ENCODE peak calls at places on chromosomes 4 and X, in six cellular contexts. J is K562, O is HCT116, W is SK-N-SH, L is GM12878, B is GM23338. A is an unnamed sample.
A peak's percentile ranks its signal among the peaks of the same experiment; 100 is the strongest.

GRCh38 chrX:110301194-110301593 is 16.7 kb downstream of the AMMECR1 start:
- DNase-seq in W (no peak), L (no peak), J (no peak), O (no peak), B (no peak), A (no peak)

GRCh38 chr4:166153539-166153938 is 280.5 kb downstream of the TLL1 start:
- DNase-seq in B (no peak), L (no peak), W (no peak), O (no peak), J (no peak), A (no peak)

GRCh38 chr4:176927664-176928063 is 134.9 kb upstream of the VEGFC start:
- DNase-seq in O (no peak), B (no peak), J (no peak), L (no peak), W (no peak), A (no peak)

GRCh38 chr4:158856852-158857251 is 88.0 kb downstream of the FNIP2 start:
- DNase-seq in O (peak; percentile 26), B (peak; percentile 48), W (peak; percentile 44), L (no peak), J (no peak), A (no peak)

GRCh38 chr4:181643466-181643865 is 599.7 kb upstream of the TENM3 start:
- DNase-seq in B (no peak), W (no peak), O (no peak), J (no peak), L (no peak), A (no peak)

GRCh38 chr4:145507636-145508035 is 26.0 kb downstream of the SMAD1 start:
- DNase-seq in W (no peak), J (no peak), B (no peak), L (no peak), O (no peak), A (no peak)

GRCh38 chrX:39212456-39212855 is 411.2 kb downstream of the MID1IP1 start:
- DNase-seq in L (no peak), O (no peak), J (no peak), B (no peak), W (no peak), A (no peak)

GRCh38 chr4:152626790-152627189 is 53.0 kb downstream of the TMEM154 start:
- DNase-seq in O (no peak), L (no peak), J (no peak), B (no peak), W (no peak), A (no peak)

GRCh38 chrX:47749185-47749967 is 87.3 kb upstream of the ZNF81 start:
- DNase-seq in L (no peak), B (no peak), J (no peak), O (no peak), W (no peak), A (no peak)

GRCh38 chrX:75074475-75074874 is 81.6 kb downstream of the ABCB7 start:
- DNase-seq in L (no peak), J (no peak), B (no peak), O (no peak), W (no peak), A (no peak)

GRCh38 chr4:26124753-26125236 is 196.0 kb upstream of the RBPJ start:
- DNase-seq in J (no peak), W (no peak), B (peak; percentile 20), O (peak; percentile 19), L (no peak), A (no peak)

GRCh38 chr4:26126135-26126718 is 194.6 kb upstream of the RBPJ start:
- DNase-seq in J (no peak), W (no peak), L (peak; percentile 59), B (no peak), O (no peak), A (no peak)

GRCh38 chr4:26130173-26130572 is 190.6 kb upstream of the RBPJ start:
- DNase-seq in J (no peak), W (no peak), B (no peak), O (no peak), L (peak; percentile 90), A (no peak)

GRCh38 chr4:26127851-26128337 is 192.9 kb upstream of the RBPJ start:
- DNase-seq in O (no peak), J (no peak), W (no peak), L (no peak), B (peak; percentile 17), A (no peak)

DNA sequence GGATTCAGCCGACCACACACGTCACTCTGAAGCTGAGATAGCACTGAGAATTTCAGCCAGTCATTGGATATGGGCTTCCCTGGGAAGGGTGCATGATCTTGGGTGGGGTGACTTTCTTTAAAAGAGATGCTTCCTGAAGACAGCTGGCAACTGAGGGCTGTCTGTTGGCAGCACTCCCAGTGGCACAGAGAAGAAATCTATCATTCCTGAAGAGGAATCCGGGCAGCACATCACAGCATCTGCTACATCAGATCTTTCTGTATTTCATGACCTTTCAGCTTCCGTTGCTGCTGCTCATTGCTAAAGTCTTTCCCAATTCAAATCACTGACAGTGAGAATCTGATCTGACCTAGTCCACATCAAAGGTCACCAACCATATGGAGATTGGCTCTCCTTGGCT is 193.8 kb upstream of the RBPJ start:
- DNase-seq in O (no peak), W (no peak), J (no peak), L (no peak), B (no peak), A (no peak)
- TF ChIP-seq REST in O (no peak), W (no peak), J (no peak), L (no peak), B (no peak), A (no peak)

GRCh38 chr4:2791518-2792395 is 1.1 kb upstream of the SH3BP2 start:
- DNase-seq in B (peak; percentile 48), W (peak; percentile 22), L (no peak), J (no peak), O (no peak), A (no peak)

GRCh38 chr4:2793578-2793919 is 664 bp downstream of the SH3BP2 start:
- DNase-seq in J (peak; percentile 52), B (peak; percentile 58), L (no peak), O (peak; percentile 12), W (peak; percentile 37), A (no peak)

GRCh38 chr4:2793920-2794706 is 1.2 kb downstream of the SH3BP2 start:
- DNase-seq in O (no peak), B (no peak), J (no peak), W (peak; percentile 84), L (no peak), A (no peak)

GRCh38 chr4:2792396-2792710 is 532 bp upstream of the SH3BP2 start:
- DNase-seq in O (no peak), J (no peak), L (no peak), W (no peak), B (no peak), A (no peak)

DNA sequence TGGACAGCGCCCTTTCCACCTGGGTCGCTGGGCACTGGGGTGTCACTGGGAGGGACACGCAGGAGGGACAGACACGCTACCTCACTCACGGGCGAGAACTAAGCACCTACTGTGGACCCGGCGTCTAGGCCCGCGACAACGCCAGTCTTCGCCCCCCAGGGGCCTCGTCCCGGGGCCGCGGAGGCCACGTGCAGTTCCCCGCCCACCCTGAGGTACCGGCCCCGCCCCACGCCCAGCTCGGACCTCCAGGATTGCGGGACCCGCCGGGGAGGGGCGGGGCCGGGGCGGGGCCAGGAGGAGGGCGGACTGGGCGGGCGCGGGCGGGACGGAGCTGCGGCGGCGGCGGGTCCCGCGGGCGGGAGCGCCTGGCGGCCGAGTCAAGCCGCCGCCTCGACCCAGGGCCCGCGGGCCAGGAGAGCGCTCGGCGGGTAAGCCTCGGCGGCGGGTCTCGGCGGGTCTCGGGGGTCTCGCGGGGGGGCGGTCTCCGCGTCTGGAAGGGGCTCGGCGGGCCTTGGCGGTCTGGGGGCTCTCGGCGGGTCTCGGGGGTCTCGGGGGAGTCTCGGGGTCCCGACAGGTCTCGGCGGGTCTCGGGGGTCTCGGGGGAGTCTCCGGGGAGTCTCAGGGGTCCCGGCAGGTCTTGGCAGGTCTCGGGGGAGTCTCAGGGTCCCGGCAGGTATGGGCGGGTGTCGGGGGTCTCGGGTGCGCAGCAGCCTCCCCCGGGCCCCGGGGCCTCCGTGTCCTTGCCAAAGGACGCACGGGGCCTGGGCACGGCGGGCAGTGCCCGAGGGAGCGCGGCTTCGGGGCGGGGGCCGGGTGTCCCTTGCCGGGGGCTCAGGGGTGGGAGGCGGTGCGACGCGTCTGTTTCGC is at the start of gene SH3BP2:
- DNase-seq in J (peak; percentile 97), O (peak; percentile 40), W (peak; percentile 96), B (peak; percentile 90), L (no peak), A (no peak)
- H3K4me1 ChIP-seq in J (peaks cover 93% of the 10 kb centered on the region), O (peaks cover 49% of the 10 kb centered on the region), W (peaks cover 66% of the 10 kb centered on the region), B (peaks cover 5% of the 10 kb centered on the region), L (peaks cover 36% of the 10 kb centered on the region), A (peaks cover 53% of the 10 kb centered on the region)

DNA sequence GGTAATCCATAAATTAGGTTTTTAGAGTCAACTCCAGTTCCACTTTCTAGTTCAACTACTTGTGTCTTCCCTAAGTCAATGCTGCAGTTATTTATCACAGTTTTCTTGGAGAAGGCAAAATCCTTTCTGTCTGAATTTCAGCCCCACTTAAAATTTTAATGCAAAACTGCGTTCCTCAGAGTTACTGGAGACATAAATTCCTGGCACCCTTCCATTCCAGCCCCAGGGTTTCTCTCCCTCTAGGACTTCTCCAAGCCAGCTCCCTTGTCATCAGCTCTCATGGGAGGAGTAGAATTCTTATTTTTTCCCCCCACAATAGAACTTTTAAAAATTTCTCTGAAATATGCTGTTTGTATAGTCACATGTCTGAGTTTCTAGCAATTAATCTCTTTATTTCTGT is 50.6 kb upstream of the PHOX2B start:
- DNase-seq in O (no peak), B (no peak), L (no peak), W (no peak), J (no peak), A (no peak)
- TF ChIP-seq POLR2AphosphoS5 in O (no peak), B (no peak), L (no peak), W (no peak), J (no peak), A (no peak)

DNA sequence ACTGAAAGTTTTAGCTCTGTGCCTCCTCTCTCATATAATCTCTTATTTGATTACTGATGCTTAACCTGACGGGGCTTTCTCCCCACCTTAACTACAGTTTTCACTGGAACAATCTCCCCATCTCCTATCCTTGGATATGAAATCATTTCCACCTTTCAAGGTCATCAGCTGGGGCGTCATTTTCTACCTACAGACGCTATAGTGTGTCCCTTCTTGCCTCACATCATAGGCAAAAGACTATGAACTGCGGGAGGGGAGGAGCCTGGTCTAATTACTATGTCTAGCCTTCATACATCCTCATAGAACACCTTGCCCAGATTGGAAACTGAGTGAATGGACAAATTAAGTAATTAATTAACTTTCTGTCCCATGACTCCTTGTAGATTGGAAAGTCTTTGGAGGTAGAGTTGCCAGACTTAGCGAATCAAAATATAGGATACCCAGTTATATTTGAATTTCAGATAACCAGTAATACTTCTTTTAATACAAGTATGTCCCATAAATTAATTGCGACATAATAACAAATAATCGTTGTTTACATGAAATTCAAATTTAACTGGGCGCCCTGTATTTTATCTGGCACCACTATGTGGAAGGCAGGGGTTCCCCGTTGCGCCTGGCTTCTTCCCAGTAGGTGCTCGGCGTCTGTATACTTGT is 762 bp upstream of the ATP6AP2 start:
- DNase-seq in B (peak; percentile 51), L (no peak), J (no peak), O (no peak), W (peak; percentile 16), A (no peak)
- TF ChIP-seq REST in B (no peak), L (no peak), J (no peak), O (no peak), W (no peak), A (no peak)

GRCh38 chrX:134982748-134983147 is 8.0 kb upstream of the SMIM10 start:
- DNase-seq in L (no peak), W (no peak), J (no peak), O (no peak), B (no peak), A (no peak)

GRCh38 chrX:134985479-134985878 is 5.3 kb upstream of the SMIM10 start:
- DNase-seq in O (no peak), L (no peak), J (no peak), W (no peak), B (no peak), A (no peak)

GRCh38 chrX:134981910-134982309 is 8.9 kb upstream of the SMIM10 start:
- DNase-seq in J (peak; percentile 28), B (no peak), W (no peak), L (no peak), O (no peak), A (no peak)
- H3K4me1 ChIP-seq in J (peaks cover 9% of the 10 kb centered on the region), B (no peaks in the 10 kb centered on the region), W (no peaks in the 10 kb centered on the region), L (no peaks in the 10 kb centered on the region), O (no peaks in the 10 kb centered on the region), A (no peaks in the 10 kb centered on the region)

A was measured in Panc1.